ENCODE peak calls at places on chromosome 19, in seven cellular contexts. O is PC-3, E is GM23338, T is Karpas-422, Y is SK-N-SH, V is hepatocyte, X is GM23248. G is an unnamed sample. For H3K9me2 and H3K36me3, the result is how much of the 10 kb centered on the place peaks cover.

GRCh38 chr19:5695649-5696195 is 5.6 kb downstream of the RPL36 start:
- DNase-seq in V (peak), T (peak), O (no peak), Y (no peak), X (no peak), E (peak), G (no peak)

GRCh38 chr19:16514383-16515019 is 18.3 kb downstream of the C19orf44 start:
- DNase-seq in X (no peak), O (no peak), E (peak), Y (no peak), V (no peak), T (peak), G (peak)

GRCh38 chr19:43726736-43727592 is 11.1 kb downstream of the IRGC start:
- DNase-seq in E (no peak), T (no peak), Y (no peak), V (no peak), O (no peak), X (peak), G (no peak)

GRCh38 chr19:58044391-58044790 is 10.6 kb downstream of the ZSCAN1 start:
- DNase-seq in V (no peak), O (no peak), T (no peak), E (no peak), Y (no peak), X (no peak), G (no peak)

GRCh38 chr19:1847684-1848398 is 442 bp downstream of the REXO1 start:
- DNase-seq in Y (peak), X (peak), O (peak), E (peak), V (peak), T (peak), G (peak)

GRCh38 chr19:5481957-5482356 is 26.7 kb downstream of the ZNRF4 start:
- DNase-seq in Y (no peak), V (no peak), E (no peak), X (no peak), O (no peak), T (no peak), G (no peak)

GRCh38 chr19:11421607-11422098 is 2.5 kb upstream of the RGL3 start:
- DNase-seq in T (peak), V (peak), O (no peak), Y (peak), E (peak), X (peak), G (peak)

GRCh38 chr19:821228-821975 is at the start of gene PLPPR3:
- DNase-seq in Y (peak), T (no peak), V (peak), X (no peak), O (no peak), E (peak), G (no peak)

DNA sequence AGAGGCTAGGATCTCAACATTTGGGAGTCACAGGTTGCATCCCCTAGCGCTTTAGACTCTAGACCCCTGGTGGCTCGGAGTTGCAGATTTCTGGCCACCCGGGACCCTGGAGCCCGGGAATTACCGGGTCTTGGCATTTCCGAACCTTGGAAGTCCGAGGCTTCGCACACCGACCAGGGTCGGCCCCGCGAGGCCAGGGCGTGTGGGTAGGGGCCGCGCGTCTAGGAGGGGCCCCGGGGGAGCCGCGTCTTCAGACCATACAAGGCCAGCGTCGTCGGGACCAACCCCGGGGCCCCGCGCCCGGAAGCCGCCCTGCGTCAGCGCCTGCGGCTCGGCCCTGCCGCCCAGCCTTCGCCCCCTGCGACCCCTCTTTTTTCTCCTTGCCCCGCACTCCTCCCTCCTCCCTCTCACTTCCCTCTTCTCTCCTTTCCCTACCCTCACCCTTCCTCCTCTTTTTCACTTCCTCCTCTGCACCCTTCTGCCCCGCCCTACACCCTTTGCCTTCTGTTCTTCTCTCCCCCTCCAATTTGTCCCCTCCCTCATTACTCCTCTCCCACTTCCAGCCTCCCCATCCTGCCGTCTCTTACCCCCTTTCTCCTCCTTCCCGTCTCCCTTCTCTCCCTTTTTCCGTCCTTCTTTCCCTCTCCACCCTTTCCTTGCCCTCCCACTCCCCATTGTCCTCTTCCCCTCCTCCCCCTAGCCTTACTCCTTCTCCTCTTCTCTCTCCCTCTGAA is 2.4 kb upstream of the PLEKHG2 start:
- DNase-seq in T (peak), V (peak), E (peak), X (peak), O (no peak), Y (peak), G (peak)
- H3K9me2 ChIP-seq in T (under half), V (under half), E (under half), X (under half), O (under half), Y (under half), G (under half)

GRCh38 chr19:44857837-44858236 is 11.7 kb downstream of the NECTIN2 start:
- DNase-seq in T (no peak), O (no peak), E (no peak), Y (no peak), V (no peak), X (no peak), G (no peak)

GRCh38 chr19:44850641-44851109 is 4.6 kb downstream of the NECTIN2 start:
- DNase-seq in O (no peak), X (no peak), T (no peak), E (no peak), V (no peak), Y (no peak), G (no peak)

GRCh38 chr19:44855606-44856005 is 9.5 kb downstream of the NECTIN2 start:
- DNase-seq in V (no peak), E (no peak), O (no peak), Y (no peak), T (no peak), X (no peak), G (no peak)

GRCh38 chr19:44851427-44851826 is 5.3 kb downstream of the NECTIN2 start:
- DNase-seq in E (no peak), T (peak), Y (no peak), V (no peak), X (no peak), O (no peak), G (peak)

DNA sequence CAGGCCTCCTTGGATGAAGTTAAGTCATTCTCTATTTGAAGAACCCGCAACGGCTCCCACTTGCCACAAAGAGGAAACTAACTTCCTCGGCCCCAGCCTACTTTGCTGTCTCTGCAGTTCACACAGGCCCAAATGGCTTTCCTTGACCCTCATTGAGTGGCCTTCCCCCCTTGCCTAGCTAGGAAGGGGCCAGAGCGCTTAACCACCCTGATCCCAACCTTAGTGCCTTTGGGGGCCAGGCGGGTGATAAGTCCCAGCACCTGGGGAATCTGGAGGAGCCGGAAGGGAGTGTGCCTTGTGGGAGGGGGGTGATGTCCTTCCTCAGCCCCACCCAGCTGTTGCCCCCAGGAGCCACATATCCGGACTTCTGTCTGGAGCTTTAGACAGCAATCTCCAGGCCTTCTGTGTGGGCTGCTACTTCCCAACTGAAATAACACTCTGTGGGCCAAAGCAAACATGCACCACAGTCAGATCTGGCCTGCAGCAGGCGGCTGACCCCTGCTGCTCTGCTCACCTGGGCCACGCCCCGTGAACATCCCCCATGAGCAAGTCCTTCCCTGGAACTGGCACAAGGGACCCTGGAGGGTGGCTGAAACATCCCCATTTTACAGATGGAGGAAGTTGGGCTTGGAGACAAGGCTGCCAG is 10.5 kb downstream of the NECTIN2 start:
- DNase-seq in V (no peak), Y (no peak), T (no peak), E (no peak), O (no peak), X (no peak), G (no peak)
- H3K4me2 ChIP-seq in V (no peak), Y (no peak), T (no peak), E (no peak), O (no peak), X (no peak), G (no peak)

GRCh38 chr19:4094761-4095487 is 28.2 kb upstream of the ZBTB7A start:
- DNase-seq in T (no peak), O (no peak), Y (no peak), V (no peak), E (no peak), X (no peak), G (no peak)

GRCh38 chr19:4096049-4096892 is 27.7 kb downstream of the MAP2K2 start:
- DNase-seq in O (no peak), X (no peak), V (no peak), E (no peak), T (no peak), Y (no peak), G (no peak)

GRCh38 chr19:4095488-4095844 is 28.5 kb downstream of the MAP2K2 start:
- DNase-seq in O (no peak), X (no peak), T (no peak), E (no peak), V (no peak), Y (no peak), G (no peak)

GRCh38 chr19:4094291-4094690 is 27.6 kb upstream of the ZBTB7A start:
- DNase-seq in T (no peak), V (no peak), E (no peak), X (no peak), Y (no peak), O (no peak), G (no peak)

GRCh38 chr19:4093643-4094175 is 27.0 kb upstream of the ZBTB7A start:
- DNase-seq in X (no peak), T (no peak), Y (no peak), V (no peak), O (no peak), E (no peak), G (no peak)
- H3K36me3 ChIP-seq in X (under half), T (under half), Y (under half), V (under half), O (under half), E (under half), G (under half)

GRCh38 chr19:14028901-14029300 is 953 bp downstream of the RLN3 start:
- DNase-seq in O (no peak), E (no peak), T (no peak), V (no peak), X (no peak), Y (peak), G (no peak)

GRCh38 chr19:14023404-14024235 is 4.3 kb upstream of the RLN3 start:
- DNase-seq in T (peak), E (peak), Y (peak), V (peak), X (peak), O (peak), G (no peak)

GRCh38 chr19:14030997-14031718 is 404 bp upstream of the IL27RA start:
- DNase-seq in T (no peak), Y (peak), X (no peak), V (no peak), E (peak), O (no peak), G (no peak)

GRCh38 chr19:14031719-14032480 is at the start of gene IL27RA:
- DNase-seq in E (peak), X (peak), V (peak), O (peak), Y (peak), T (peak), G (peak)

DNA sequence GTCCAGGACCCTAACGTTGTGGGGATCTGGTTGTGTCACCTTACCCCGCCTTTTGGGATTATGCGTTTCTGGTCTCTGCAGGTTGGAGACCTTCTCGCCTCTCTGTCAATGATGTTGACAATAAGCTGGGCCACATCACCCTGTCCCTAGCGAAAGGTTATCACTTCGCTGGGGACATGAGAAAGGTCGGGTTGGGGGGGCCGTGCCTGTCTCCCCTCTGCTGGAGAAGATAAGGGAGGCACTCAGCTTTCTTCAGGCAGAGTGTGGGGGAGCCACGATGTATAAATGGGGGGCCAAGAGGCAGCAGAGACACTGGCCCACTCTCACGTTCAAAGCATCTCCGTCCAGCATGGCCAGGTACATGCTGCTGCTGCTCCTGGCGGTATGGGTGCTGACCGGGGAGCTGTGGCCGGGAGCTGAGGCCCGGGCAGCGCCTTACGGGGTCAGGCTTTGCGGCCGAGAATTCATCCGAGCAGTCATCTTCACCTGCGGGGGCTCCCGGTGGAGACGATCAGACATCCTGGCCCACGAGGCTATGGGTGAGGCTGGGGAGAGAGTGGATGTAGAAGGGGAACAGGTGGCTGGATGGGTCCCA is at the start of gene RLN3:
- DNase-seq in E (no peak), T (no peak), Y (no peak), X (no peak), V (no peak), O (no peak), G (no peak)
- H3K9me2 ChIP-seq in E (under half), T (under half), Y (under half), X (under half), V (under half), O (under half), G (under half)

DNA sequence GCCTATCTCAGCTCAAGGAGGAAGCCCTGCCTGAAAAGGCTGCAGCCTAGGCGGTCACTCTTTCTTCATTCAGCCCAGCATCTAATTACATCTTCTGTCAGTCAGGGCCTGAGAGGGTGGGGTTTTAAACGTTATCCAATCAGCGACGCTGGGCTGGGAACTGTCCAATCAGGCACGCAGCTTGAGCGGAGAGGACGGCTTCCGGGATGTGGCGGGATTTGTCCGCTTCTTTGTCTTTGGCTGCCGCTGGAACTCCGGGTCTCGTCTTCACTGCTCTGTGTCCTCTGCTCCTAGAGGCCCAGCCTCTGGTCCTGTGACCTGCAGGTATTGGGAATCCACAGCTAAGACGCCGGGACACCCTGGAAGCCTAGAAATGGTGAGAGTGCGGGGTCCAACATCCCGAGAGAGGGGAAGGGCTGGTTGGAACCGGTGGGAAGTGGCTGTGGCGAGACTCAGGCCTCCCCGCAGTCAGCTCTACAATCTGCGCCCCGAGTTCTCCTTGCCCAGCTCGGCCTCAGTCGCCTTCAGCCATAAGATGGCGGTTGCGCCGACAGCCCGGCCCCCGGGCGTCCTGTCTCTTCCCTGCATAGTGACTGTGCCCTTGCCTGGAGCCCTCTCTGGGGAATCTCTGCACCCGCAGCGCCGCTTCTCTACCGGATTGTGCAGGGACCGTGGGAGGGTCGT is at the start of gene ZNF738:
- DNase-seq in T (peak), O (peak), V (peak), X (peak), E (peak), Y (peak), G (peak)
- H3K4me2 ChIP-seq in T (peak), O (peak), V (peak), X (peak), E (peak), Y (peak), G (peak)

GRCh38 chr19:41802770-41803169 is 6.4 kb downstream of the CEACAM3 start:
- DNase-seq in Y (no peak), X (no peak), V (no peak), T (no peak), O (no peak), E (no peak), G (peak)

GRCh38 chr19:41807176-41807575 is 10.8 kb downstream of the CEACAM3 start:
- DNase-seq in X (no peak), E (no peak), V (no peak), O (no peak), T (no peak), Y (no peak), G (no peak)

GRCh38 chr19:41801682-41802317 is 5.4 kb downstream of the CEACAM3 start:
- DNase-seq in V (no peak), O (peak), X (no peak), E (no peak), T (peak), Y (no peak), G (no peak)

GRCh38 chr19:41801031-41801430 is 4.6 kb downstream of the CEACAM3 start:
- DNase-seq in E (no peak), O (no peak), T (no peak), Y (no peak), X (no peak), V (no peak), G (no peak)

DNA sequence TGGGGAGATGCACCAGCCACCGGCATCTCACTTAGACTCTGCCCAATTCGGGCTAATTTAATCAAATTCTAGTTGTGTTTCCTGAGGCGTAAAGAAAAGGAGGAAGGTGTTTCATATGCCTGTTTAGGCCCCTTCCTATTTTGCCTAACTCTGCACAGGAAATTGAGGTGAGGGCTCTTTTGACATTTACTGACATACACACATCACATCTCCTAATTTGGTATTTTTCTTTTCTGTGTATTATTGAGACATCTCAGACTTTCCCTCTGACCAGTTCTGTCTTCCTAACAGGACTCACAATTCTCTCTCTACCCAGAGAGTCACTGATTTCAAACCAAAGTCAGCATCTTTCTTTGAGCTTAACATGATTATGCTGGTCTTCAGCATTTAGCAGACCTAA is 7.9 kb downstream of the CEACAM3 start:
- DNase-seq in O (no peak), Y (no peak), T (peak), V (no peak), X (no peak), E (no peak), G (peak)
- H3K36me3 ChIP-seq in O (under half), Y (under half), T (under half), V (under half), X (under half), E (under half), G (under half)

G was measured in OCI-LY7.